ENCODE peak calls at places on chromosomes 13 and 19, in eight cellular contexts. One of them, this sample, is unnamed.

GRCh38 chr13:104008571-104009435 is 942.6 kb upstream of the SLC10A2 start:
- DNase-seq in Daoy: no peak
- DNase-seq in RPMI7951: peak; percentile 25
- DNase-seq in NCI-H748 treated with DMSO at 0.1 percent for 48 hours: no peak
- DNase-seq in Right ventricle myocardium superior: no peak
- DNase-seq in stomach: no peak
- DNase-seq in T-helper 1 cell: no peak
- DNase-seq in T-cell: no peak
- DNase-seq in this sample: no peak

GRCh38 chr19:18832331-18833140 is 777 bp downstream of the UPF1 start:
- DNase-seq in Daoy: peak; percentile 51
- DNase-seq in RPMI7951: peak; percentile 29
- DNase-seq in NCI-H748 treated with DMSO at 0.1 percent for 48 hours: no peak
- DNase-seq in Right ventricle myocardium superior: peak; percentile 58
- DNase-seq in stomach: no peak
- DNase-seq in T-helper 1 cell: no peak
- DNase-seq in T-cell: no peak
- DNase-seq in this sample: no peak

GRCh38 chr13:97367016-97367415 is 67.0 kb upstream of the RAP2A start:
- DNase-seq in Daoy: peak; percentile 6
- DNase-seq in RPMI7951: peak; percentile 89
- DNase-seq in NCI-H748 treated with DMSO at 0.1 percent for 48 hours: no peak
- DNase-seq in Right ventricle myocardium superior: no peak
- DNase-seq in stomach: no peak
- DNase-seq in T-helper 1 cell: no peak
- DNase-seq in T-cell: no peak
- DNase-seq in this sample: no peak

GRCh38 chr13:48485447-48485846 is 47.4 kb downstream of the RCBTB2 start:
- DNase-seq in Daoy: no peak
- DNase-seq in RPMI7951: no peak
- DNase-seq in NCI-H748 treated with DMSO at 0.1 percent for 48 hours: no peak
- DNase-seq in Right ventricle myocardium superior: no peak
- DNase-seq in stomach: no peak
- DNase-seq in T-helper 1 cell: no peak
- DNase-seq in T-cell: no peak
- DNase-seq in this sample: no peak

GRCh38 chr19:9156304-9156703 is 16.1 kb downstream of the ZNF317 start:
- DNase-seq in Daoy: no peak
- DNase-seq in RPMI7951: no peak
- DNase-seq in NCI-H748 treated with DMSO at 0.1 percent for 48 hours: no peak
- DNase-seq in Right ventricle myocardium superior: no peak
- DNase-seq in stomach: no peak
- DNase-seq in T-helper 1 cell: no peak
- DNase-seq in T-cell: no peak
- DNase-seq in this sample: no peak

GRCh38 chr19:49222011-49222410 is 64.4 kb downstream of the TRPM4 start:
- DNase-seq in Daoy: no peak
- DNase-seq in RPMI7951: no peak
- DNase-seq in NCI-H748 treated with DMSO at 0.1 percent for 48 hours: no peak
- DNase-seq in Right ventricle myocardium superior: no peak
- DNase-seq in stomach: no peak
- DNase-seq in T-helper 1 cell: no peak
- DNase-seq in T-cell: no peak
- DNase-seq in this sample: no peak

GRCh38 chr19:2332341-2333026 is 4.0 kb downstream of the SPPL2B start:
- DNase-seq in Daoy: no peak
- DNase-seq in RPMI7951: no peak
- DNase-seq in NCI-H748 treated with DMSO at 0.1 percent for 48 hours: peak; percentile 25
- DNase-seq in Right ventricle myocardium superior: peak; percentile 58
- DNase-seq in stomach: no peak
- DNase-seq in T-helper 1 cell: peak; percentile 46
- DNase-seq in T-cell: peak; percentile 59
- DNase-seq in this sample: no peak

GRCh38 chr19:1232231-1232637 is 5.6 kb downstream of the CBARP start:
- DNase-seq in Daoy: no peak
- DNase-seq in RPMI7951: no peak
- DNase-seq in NCI-H748 treated with DMSO at 0.1 percent for 48 hours: no peak
- DNase-seq in Right ventricle myocardium superior: no peak
- DNase-seq in stomach: no peak
- DNase-seq in T-helper 1 cell: no peak
- DNase-seq in T-cell: no peak
- DNase-seq in this sample: no peak

GRCh38 chr13:103282571-103283450 is 216.6 kb upstream of the SLC10A2 start:
- DNase-seq in Daoy: peak; percentile 88
- DNase-seq in RPMI7951: peak; percentile 3
- DNase-seq in NCI-H748 treated with DMSO at 0.1 percent for 48 hours: no peak
- DNase-seq in Right ventricle myocardium superior: no peak
- DNase-seq in stomach: no peak
- DNase-seq in T-helper 1 cell: no peak
- DNase-seq in T-cell: no peak
- DNase-seq in this sample: no peak

GRCh38 chr19:12967907-12968306 is 1.5 kb upstream of the DAND5 start:
- DNase-seq in Daoy: no peak
- DNase-seq in RPMI7951: no peak
- DNase-seq in NCI-H748 treated with DMSO at 0.1 percent for 48 hours: no peak
- DNase-seq in Right ventricle myocardium superior: no peak
- DNase-seq in stomach: no peak
- DNase-seq in T-helper 1 cell: no peak
- DNase-seq in T-cell: no peak
- DNase-seq in this sample: no peak

GRCh38 chr13:99434258-99434788 is 66.9 kb upstream of the TM9SF2 start:
- DNase-seq in Daoy: no peak
- DNase-seq in RPMI7951: no peak
- DNase-seq in NCI-H748 treated with DMSO at 0.1 percent for 48 hours: no peak
- DNase-seq in Right ventricle myocardium superior: no peak
- DNase-seq in stomach: peak; percentile 54
- DNase-seq in T-helper 1 cell: peak; percentile 75
- DNase-seq in T-cell: peak; percentile 90
- DNase-seq in this sample: peak; percentile 69